ENCODE peak calls at places on chromosomes 11 and 22, in ten cellular contexts. D is GM23338, Z is PC-9, X is heart right ventricle, P is pancreas, G is tibial nerve, M is body of pancreas, A is cardiac muscle cell, I is colonic mucosa, U is Peyer's patch. N is an unnamed sample.

GRCh38 chr11:63919267-63920125 is 2.5 kb upstream of the RCOR2 start:
- DNase-seq in X (peak; percentile 75), D (peak; percentile 96), M (peak; percentile 30), U (peak; percentile 77), G (no peak), A (peak; percentile 79), P (no peak), Z (peak; percentile 86), I (peak; percentile 80), N (no peak)

GRCh38 chr22:38172489-38173155 is 9.0 kb downstream of the PLA2G6 start:
- DNase-seq in P (peak; percentile 76), G (no peak), I (peak; percentile 81), M (peak; percentile 74), U (no peak), X (peak; percentile 73), A (no peak), Z (peak; percentile 41), D (no peak), N (peak; percentile 84)

GRCh38 chr11:862704-863388 is 20.2 kb downstream of the TSPAN4 start:
- DNase-seq in D (no peak), U (no peak), A (no peak), Z (no peak), P (no peak), G (no peak), M (no peak), X (no peak), I (no peak), N (no peak)

GRCh38 chr11:103676413-103676812 is 360.0 kb upstream of the DDI1 start:
- DNase-seq in M (no peak), I (no peak), P (no peak), X (no peak), U (no peak), Z (no peak), A (no peak), G (no peak), D (no peak), N (no peak)

GRCh38 chr11:12075822-12076821 is 34.3 kb upstream of the MICAL2 start:
- DNase-seq in P (no peak), Z (peak; percentile 41), A (no peak), X (no peak), D (no peak), U (no peak), I (no peak), M (no peak), G (no peak), N (peak; percentile 75)

GRCh38 chr11:33689089-33689488 is 11.5 kb downstream of the C11orf91 start:
- DNase-seq in A (no peak), P (no peak), I (no peak), Z (no peak), U (no peak), D (no peak), X (no peak), M (no peak), G (no peak), N (no peak)

GRCh38 chr11:123217897-123218296 is 22.8 kb upstream of the CLMP start:
- DNase-seq in A (no peak), I (no peak), G (no peak), X (no peak), U (no peak), M (no peak), Z (no peak), D (peak; percentile 38), P (no peak), N (no peak)

GRCh38 chr11:64834723-64835615 is 9.5 kb downstream of the CDC42BPG start:
- DNase-seq in D (no peak), I (no peak), X (no peak), P (peak; percentile 66), U (peak; percentile 64), M (peak; percentile 66), G (no peak), A (no peak), Z (peak; percentile 95), N (peak; percentile 92)

GRCh38 chr11:86069408-86070086 is 663 bp upstream of the PICALM start:
- DNase-seq in X (no peak), P (peak; percentile 42), I (peak; percentile 43), G (no peak), U (no peak), D (peak; percentile 79), Z (peak; percentile 48), M (peak; percentile 12), A (peak; percentile 80), N (no peak)

GRCh38 chr22:44051961-44052360 is 27.9 kb downstream of the PARVB start:
- DNase-seq in Z (no peak), M (no peak), U (no peak), I (no peak), X (no peak), A (no peak), G (no peak), D (no peak), P (no peak), N (no peak)

GRCh38 chr11:86990079-86990478 is 34.9 kb upstream of the FZD4 start:
- DNase-seq in A (no peak), M (no peak), Z (no peak), P (no peak), G (no peak), X (no peak), I (no peak), U (no peak), D (no peak), N (no peak)

GRCh38 chr11:104573431-104573830 is 324.8 kb downstream of the CASP12 start:
- DNase-seq in P (no peak), G (no peak), I (no peak), X (no peak), U (no peak), Z (no peak), A (no peak), M (no peak), D (no peak), N (no peak)

GRCh38 chr22:22520020-22520656 is at the start of gene ZNF280A:
- DNase-seq in U (no peak), P (no peak), A (no peak), X (no peak), I (no peak), G (no peak), D (peak; percentile 38), M (no peak), Z (no peak), N (no peak)

GRCh38 chr11:119832536-119832935 is 103.5 kb upstream of the NECTIN1 start:
- DNase-seq in P (peak; percentile 62), I (peak; percentile 82), G (no peak), A (peak; percentile 71), X (peak; percentile 28), M (peak; percentile 67), U (peak; percentile 86), D (no peak), Z (no peak), N (peak; percentile 84)

GRCh38 chr11:6583584-6583983 is 19.8 kb downstream of the RRP8 start:
- DNase-seq in A (no peak), P (no peak), M (no peak), G (no peak), U (no peak), I (no peak), Z (no peak), D (no peak), X (no peak), N (no peak)

GRCh38 chr22:29078036-29078868 is 5.4 kb downstream of the KREMEN1 start:
- DNase-seq in D (no peak), X (no peak), U (no peak), Z (no peak), G (no peak), M (no peak), A (no peak), I (no peak), P (no peak), N (no peak)

DNA sequence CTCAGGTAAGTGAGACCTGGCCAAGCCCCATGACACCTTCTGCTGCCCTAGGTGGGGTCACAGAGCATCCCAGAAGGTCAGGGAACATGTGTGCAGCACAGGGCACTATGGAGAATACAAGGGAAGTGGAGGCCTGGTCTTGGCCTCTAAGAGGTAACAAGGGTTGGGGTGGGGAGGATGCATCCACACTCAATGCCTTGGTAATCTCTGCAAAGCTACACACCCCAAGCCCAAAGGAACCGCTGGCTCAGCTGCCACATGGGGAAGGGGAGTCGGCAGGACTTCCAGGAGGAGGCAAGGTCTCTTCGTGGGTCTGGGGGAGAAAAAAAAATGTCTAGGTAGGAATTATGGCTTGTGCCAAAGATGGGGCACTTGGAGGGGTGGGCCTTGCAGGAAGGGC is 17.3 kb downstream of the CD5 start:
- DNase-seq in Z (no peak), P (no peak), U (no peak), X (no peak), M (no peak), A (no peak), D (no peak), I (no peak), G (no peak), N (no peak)
- H3K27ac ChIP-seq in Z (no peak overlapping the region), P (no peak overlapping the region), U (no peak overlapping the region), X (no peak overlapping the region), M (no peak overlapping the region), A (no peak overlapping the region), D (no peak overlapping the region), I (no peak overlapping the region), G (no peak overlapping the region), N (no peak overlapping the region)

DNA sequence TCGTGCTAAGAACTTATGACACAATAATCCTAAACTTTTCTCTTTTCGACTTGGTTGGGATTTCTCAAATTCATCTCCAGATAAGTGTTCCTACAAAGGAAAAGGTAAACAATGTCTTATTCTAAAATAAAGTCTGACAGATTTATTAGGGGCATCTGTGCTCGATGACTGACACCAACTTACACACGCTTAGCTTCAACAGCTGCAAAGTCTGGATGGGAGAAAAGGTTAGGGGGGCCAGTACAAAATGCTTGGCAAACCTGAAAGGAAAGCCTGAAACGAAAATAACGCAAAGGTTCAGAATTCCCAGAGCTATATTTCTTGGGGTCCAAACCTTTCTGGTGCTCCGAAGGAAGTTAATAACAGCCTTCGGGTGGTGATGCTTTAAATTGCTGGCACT is 3.4 kb downstream of the E2F8 start:
- DNase-seq in G (no peak), A (no peak), D (no peak), I (no peak), M (no peak), U (no peak), X (no peak), P (no peak), Z (no peak), N (no peak)
- H3K4me3 ChIP-seq in G (no peak overlapping the region), A (no peak overlapping the region), D (no peak overlapping the region), I (no peak overlapping the region), M (no peak overlapping the region), U (no peak overlapping the region), X (peak overlapping the region; percentile 3), P (no peak overlapping the region), Z (no peak overlapping the region), N (no peak overlapping the region)

DNA sequence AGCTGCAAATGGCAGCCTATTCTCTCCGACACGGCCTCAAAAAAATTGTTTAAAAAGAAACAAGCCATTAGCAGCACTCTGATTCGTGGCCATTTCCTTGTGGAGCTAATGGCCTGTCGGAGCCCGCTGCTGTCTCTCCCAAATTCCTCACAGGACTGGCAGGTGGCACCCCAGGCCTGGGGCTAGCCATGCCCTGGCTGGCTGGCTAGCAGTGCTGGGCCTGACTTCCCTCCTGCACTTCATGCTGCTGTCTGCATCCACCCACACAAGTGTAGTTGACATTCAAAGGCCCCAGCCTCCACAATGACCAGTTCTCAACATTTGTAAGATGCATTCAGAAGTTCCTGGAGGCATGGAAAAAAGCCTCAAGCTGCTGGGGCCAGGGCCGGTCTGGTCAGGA is 61.5 kb downstream of the SMCO4 start:
- DNase-seq in D (no peak), X (no peak), U (no peak), A (no peak), P (no peak), I (no peak), G (no peak), M (peak; percentile 22), Z (no peak), N (no peak)
- TF ChIP-seq CTCF in D (no peak), X (peak; percentile 7), U (peak; percentile 8), A (no peak), P (no peak), I (no peak), G (no peak), M (peak; percentile 22), Z (no peak), N (peak; percentile 50)

GRCh38 chr11:78542007-78542406 is 32.7 kb downstream of the NARS2 start:
- DNase-seq in P (no peak), A (no peak), D (no peak), G (no peak), Z (no peak), X (no peak), M (no peak), I (no peak), U (no peak), N (no peak)
- H3K27ac ChIP-seq in P (no peak overlapping the region), A (no peak overlapping the region), D (no peak overlapping the region), G (no peak overlapping the region), Z (no peak overlapping the region), X (no peak overlapping the region), M (no peak overlapping the region), I (no peak overlapping the region), U (no peak overlapping the region), N (no peak overlapping the region)

N was measured in kidney.